ENCODE peak calls at places on chromosomes 6 and 20, in nine cellular contexts. One of them, this sample, is unnamed.

GRCh38 chr20:59608396-59608795 is 4.1 kb downstream of the PHACTR3 start:
- DNase-seq in thyroid gland: no peak
- DNase-seq in prostate gland: no peak
- DNase-seq in mesenchymal stem cell: no peak
- DNase-seq in heart left ventricle: peak
- DNase-seq in neuronal stem cell: no peak
- DNase-seq in Peyer's patch: no peak
- DNase-seq in psoas muscle: no peak
- DNase-seq in naive thymus-derived CD4-positive, alpha-beta T cell: no peak
- DNase-seq in this sample: no peak

GRCh38 chr20:63071541-63072181 is 64.9 kb upstream of the BHLHE23 start:
- DNase-seq in thyroid gland: no peak
- DNase-seq in prostate gland: no peak
- DNase-seq in mesenchymal stem cell: peak
- DNase-seq in heart left ventricle: peak
- DNase-seq in neuronal stem cell: no peak
- DNase-seq in Peyer's patch: peak
- DNase-seq in psoas muscle: no peak
- DNase-seq in naive thymus-derived CD4-positive, alpha-beta T cell: no peak
- DNase-seq in this sample: no peak

GRCh38 chr20:62156592-62157386 is 13.2 kb downstream of the SS18L1 start:
- DNase-seq in thyroid gland: peak
- DNase-seq in prostate gland: peak
- DNase-seq in mesenchymal stem cell: peak
- DNase-seq in heart left ventricle: peak
- DNase-seq in neuronal stem cell: no peak
- DNase-seq in Peyer's patch: peak
- DNase-seq in psoas muscle: peak
- DNase-seq in naive thymus-derived CD4-positive, alpha-beta T cell: peak
- DNase-seq in this sample: no peak

GRCh38 chr20:34350095-34350494 is 13.0 kb upstream of the ITCH start:
- DNase-seq in thyroid gland: no peak
- DNase-seq in prostate gland: no peak
- DNase-seq in mesenchymal stem cell: no peak
- DNase-seq in heart left ventricle: no peak
- DNase-seq in neuronal stem cell: no peak
- DNase-seq in Peyer's patch: no peak
- DNase-seq in psoas muscle: no peak
- DNase-seq in naive thymus-derived CD4-positive, alpha-beta T cell: no peak
- DNase-seq in this sample: no peak

GRCh38 chr6:11730645-11731044 is 48.0 kb downstream of the ADTRP start:
- DNase-seq in thyroid gland: no peak
- DNase-seq in prostate gland: no peak
- DNase-seq in mesenchymal stem cell: no peak
- DNase-seq in heart left ventricle: no peak
- DNase-seq in neuronal stem cell: no peak
- DNase-seq in Peyer's patch: no peak
- DNase-seq in psoas muscle: no peak
- DNase-seq in naive thymus-derived CD4-positive, alpha-beta T cell: no peak
- DNase-seq in this sample: no peak

GRCh38 chr6:110761371-110761770 is 53.9 kb downstream of the CDK19 start:
- DNase-seq in thyroid gland: no peak
- DNase-seq in prostate gland: no peak
- DNase-seq in mesenchymal stem cell: peak
- DNase-seq in heart left ventricle: no peak
- DNase-seq in neuronal stem cell: no peak
- DNase-seq in Peyer's patch: no peak
- DNase-seq in psoas muscle: no peak
- DNase-seq in naive thymus-derived CD4-positive, alpha-beta T cell: no peak
- DNase-seq in this sample: no peak

GRCh38 chr20:37276494-37277252 is 12.8 kb upstream of the MANBAL start:
- DNase-seq in thyroid gland: peak
- DNase-seq in prostate gland: peak
- DNase-seq in mesenchymal stem cell: peak
- DNase-seq in heart left ventricle: peak
- DNase-seq in neuronal stem cell: no peak
- DNase-seq in Peyer's patch: peak
- DNase-seq in psoas muscle: peak
- DNase-seq in naive thymus-derived CD4-positive, alpha-beta T cell: peak
- DNase-seq in this sample: peak

GRCh38 chr6:11493979-11494378 is 43.6 kb upstream of the TMEM170B start:
- DNase-seq in thyroid gland: peak
- DNase-seq in prostate gland: no peak
- DNase-seq in mesenchymal stem cell: no peak
- DNase-seq in heart left ventricle: no peak
- DNase-seq in neuronal stem cell: no peak
- DNase-seq in Peyer's patch: no peak
- DNase-seq in psoas muscle: no peak
- DNase-seq in naive thymus-derived CD4-positive, alpha-beta T cell: no peak
- DNase-seq in this sample: no peak

GRCh38 chr20:14992961-14993360 is 655.5 kb upstream of the FLRT3 start:
- DNase-seq in thyroid gland: no peak
- DNase-seq in prostate gland: no peak
- DNase-seq in mesenchymal stem cell: no peak
- DNase-seq in heart left ventricle: no peak
- DNase-seq in neuronal stem cell: no peak
- DNase-seq in Peyer's patch: no peak
- DNase-seq in psoas muscle: no peak
- DNase-seq in naive thymus-derived CD4-positive, alpha-beta T cell: no peak
- DNase-seq in this sample: no peak

GRCh38 chr6:23179994-23180393 is 610.6 kb downstream of the HDGFL1 start:
- DNase-seq in thyroid gland: no peak
- DNase-seq in prostate gland: no peak
- DNase-seq in mesenchymal stem cell: no peak
- DNase-seq in heart left ventricle: no peak
- DNase-seq in neuronal stem cell: no peak
- DNase-seq in Peyer's patch: no peak
- DNase-seq in psoas muscle: no peak
- DNase-seq in naive thymus-derived CD4-positive, alpha-beta T cell: no peak
- DNase-seq in this sample: no peak

GRCh38 chr20:13119583-13119982 is 101.5 kb upstream of the ISM1 start:
- DNase-seq in thyroid gland: peak
- DNase-seq in prostate gland: peak
- DNase-seq in mesenchymal stem cell: peak
- DNase-seq in heart left ventricle: no peak
- DNase-seq in neuronal stem cell: peak
- DNase-seq in Peyer's patch: peak
- DNase-seq in psoas muscle: no peak
- DNase-seq in naive thymus-derived CD4-positive, alpha-beta T cell: peak
- DNase-seq in this sample: no peak

GRCh38 chr6:107448776-107449175 is 10.6 kb downstream of the PDSS2 start:
- DNase-seq in thyroid gland: no peak
- DNase-seq in prostate gland: no peak
- DNase-seq in mesenchymal stem cell: no peak
- DNase-seq in heart left ventricle: no peak
- DNase-seq in neuronal stem cell: no peak
- DNase-seq in Peyer's patch: no peak
- DNase-seq in psoas muscle: no peak
- DNase-seq in naive thymus-derived CD4-positive, alpha-beta T cell: no peak
- DNase-seq in this sample: no peak

GRCh38 chr20:21509079-21509596 is 4.7 kb downstream of the NKX2-2 start:
- DNase-seq in thyroid gland: no peak
- DNase-seq in prostate gland: no peak
- DNase-seq in mesenchymal stem cell: no peak
- DNase-seq in heart left ventricle: no peak
- DNase-seq in neuronal stem cell: no peak
- DNase-seq in Peyer's patch: no peak
- DNase-seq in psoas muscle: no peak
- DNase-seq in naive thymus-derived CD4-positive, alpha-beta T cell: no peak
- DNase-seq in this sample: no peak

GRCh38 chr20:26208296-26209091 is 511.8 kb upstream of the ZNF337 start:
- DNase-seq in thyroid gland: peak
- DNase-seq in prostate gland: no peak
- DNase-seq in mesenchymal stem cell: peak
- DNase-seq in heart left ventricle: peak
- DNase-seq in neuronal stem cell: peak
- DNase-seq in Peyer's patch: no peak
- DNase-seq in psoas muscle: peak
- DNase-seq in naive thymus-derived CD4-positive, alpha-beta T cell: peak
- DNase-seq in this sample: peak

GRCh38 chr20:64238851-64239387 is 16.6 kb upstream of the PCMTD2 start:
- DNase-seq in thyroid gland: no peak
- DNase-seq in prostate gland: no peak
- DNase-seq in mesenchymal stem cell: no peak
- DNase-seq in heart left ventricle: no peak
- DNase-seq in neuronal stem cell: no peak
- DNase-seq in Peyer's patch: no peak
- DNase-seq in psoas muscle: no peak
- DNase-seq in naive thymus-derived CD4-positive, alpha-beta T cell: no peak
- DNase-seq in this sample: no peak

GRCh38 chr20:59392741-59393140 is 92.3 kb downstream of the EDN3 start:
- DNase-seq in thyroid gland: no peak
- DNase-seq in prostate gland: no peak
- DNase-seq in mesenchymal stem cell: no peak
- DNase-seq in heart left ventricle: no peak
- DNase-seq in neuronal stem cell: no peak
- DNase-seq in Peyer's patch: no peak
- DNase-seq in psoas muscle: no peak
- DNase-seq in naive thymus-derived CD4-positive, alpha-beta T cell: no peak
- DNase-seq in this sample: no peak

GRCh38 chr6:15608406-15608805 is 54.4 kb downstream of the DTNBP1 start:
- DNase-seq in thyroid gland: no peak
- DNase-seq in prostate gland: no peak
- DNase-seq in mesenchymal stem cell: peak
- DNase-seq in heart left ventricle: no peak
- DNase-seq in neuronal stem cell: no peak
- DNase-seq in Peyer's patch: no peak
- DNase-seq in psoas muscle: no peak
- DNase-seq in naive thymus-derived CD4-positive, alpha-beta T cell: no peak
- DNase-seq in this sample: no peak

GRCh38 chr6:63819831-63820230 is 184.2 kb downstream of the PHF3 start:
- DNase-seq in thyroid gland: no peak
- DNase-seq in prostate gland: no peak
- DNase-seq in mesenchymal stem cell: peak
- DNase-seq in heart left ventricle: no peak
- DNase-seq in neuronal stem cell: no peak
- DNase-seq in Peyer's patch: no peak
- DNase-seq in psoas muscle: no peak
- DNase-seq in naive thymus-derived CD4-positive, alpha-beta T cell: no peak
- DNase-seq in this sample: no peak

GRCh38 chr6:154478691-154479090 is 31.8 kb downstream of the CNKSR3 start:
- DNase-seq in thyroid gland: no peak
- DNase-seq in prostate gland: no peak
- DNase-seq in mesenchymal stem cell: peak
- DNase-seq in heart left ventricle: no peak
- DNase-seq in neuronal stem cell: no peak
- DNase-seq in Peyer's patch: no peak
- DNase-seq in psoas muscle: no peak
- DNase-seq in naive thymus-derived CD4-positive, alpha-beta T cell: no peak
- DNase-seq in this sample: no peak
- H3K27ac ChIP-seq in thyroid gland: peak
- H3K27ac ChIP-seq in prostate gland: peak
- H3K27ac ChIP-seq in mesenchymal stem cell: peak
- H3K27ac ChIP-seq in heart left ventricle: no peak
- H3K27ac ChIP-seq in neuronal stem cell: no peak
- H3K27ac ChIP-seq in Peyer's patch: no peak
- H3K27ac ChIP-seq in psoas muscle: no peak
- H3K27ac ChIP-seq in naive thymus-derived CD4-positive, alpha-beta T cell: no peak
- H3K27ac ChIP-seq in this sample: peak

DNA sequence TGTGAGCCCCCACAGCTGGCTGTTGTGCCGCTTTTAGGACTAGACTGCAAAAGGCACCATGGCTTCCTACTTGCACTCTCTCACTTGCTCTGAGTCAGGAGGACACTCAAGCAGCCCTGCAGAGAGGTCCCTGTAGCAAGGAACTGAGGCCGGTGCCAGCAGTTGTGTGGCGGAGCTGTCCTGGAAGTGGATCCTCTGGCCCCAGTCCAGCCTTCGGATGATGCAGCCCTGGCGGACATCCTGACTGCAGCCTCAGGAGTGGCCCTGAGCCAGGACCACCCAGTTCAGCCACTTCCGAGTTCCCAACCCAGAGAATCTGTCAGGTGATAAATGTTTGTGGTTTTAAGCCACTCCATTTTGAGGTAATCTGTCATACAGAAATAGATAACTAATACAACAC is 17.5 kb downstream of the CTCFL start:
- DNase-seq in thyroid gland: peak
- DNase-seq in prostate gland: no peak
- DNase-seq in mesenchymal stem cell: no peak
- DNase-seq in heart left ventricle: no peak
- DNase-seq in neuronal stem cell: no peak
- DNase-seq in Peyer's patch: no peak
- DNase-seq in psoas muscle: peak
- DNase-seq in naive thymus-derived CD4-positive, alpha-beta T cell: no peak
- DNase-seq in this sample: peak
- H3K27ac ChIP-seq in thyroid gland: peak
- H3K27ac ChIP-seq in prostate gland: no peak
- H3K27ac ChIP-seq in mesenchymal stem cell: no peak
- H3K27ac ChIP-seq in heart left ventricle: no peak
- H3K27ac ChIP-seq in neuronal stem cell: no peak
- H3K27ac ChIP-seq in Peyer's patch: no peak
- H3K27ac ChIP-seq in psoas muscle: no peak
- H3K27ac ChIP-seq in naive thymus-derived CD4-positive, alpha-beta T cell: no peak
- H3K27ac ChIP-seq in this sample: no peak

GRCh38 chr6:122050226-122050755 is 349.2 kb upstream of the HSF2 start:
- DNase-seq in thyroid gland: no peak
- DNase-seq in prostate gland: no peak
- DNase-seq in mesenchymal stem cell: peak
- DNase-seq in heart left ventricle: no peak
- DNase-seq in neuronal stem cell: no peak
- DNase-seq in Peyer's patch: no peak
- DNase-seq in psoas muscle: no peak
- DNase-seq in naive thymus-derived CD4-positive, alpha-beta T cell: no peak
- DNase-seq in this sample: no peak
- H3K27ac ChIP-seq in thyroid gland: no peak
- H3K27ac ChIP-seq in prostate gland: no peak
- H3K27ac ChIP-seq in mesenchymal stem cell: no peak
- H3K27ac ChIP-seq in heart left ventricle: no peak
- H3K27ac ChIP-seq in neuronal stem cell: no peak
- H3K27ac ChIP-seq in Peyer's patch: no peak
- H3K27ac ChIP-seq in psoas muscle: no peak
- H3K27ac ChIP-seq in naive thymus-derived CD4-positive, alpha-beta T cell: no peak
- H3K27ac ChIP-seq in this sample: no peak

DNA sequence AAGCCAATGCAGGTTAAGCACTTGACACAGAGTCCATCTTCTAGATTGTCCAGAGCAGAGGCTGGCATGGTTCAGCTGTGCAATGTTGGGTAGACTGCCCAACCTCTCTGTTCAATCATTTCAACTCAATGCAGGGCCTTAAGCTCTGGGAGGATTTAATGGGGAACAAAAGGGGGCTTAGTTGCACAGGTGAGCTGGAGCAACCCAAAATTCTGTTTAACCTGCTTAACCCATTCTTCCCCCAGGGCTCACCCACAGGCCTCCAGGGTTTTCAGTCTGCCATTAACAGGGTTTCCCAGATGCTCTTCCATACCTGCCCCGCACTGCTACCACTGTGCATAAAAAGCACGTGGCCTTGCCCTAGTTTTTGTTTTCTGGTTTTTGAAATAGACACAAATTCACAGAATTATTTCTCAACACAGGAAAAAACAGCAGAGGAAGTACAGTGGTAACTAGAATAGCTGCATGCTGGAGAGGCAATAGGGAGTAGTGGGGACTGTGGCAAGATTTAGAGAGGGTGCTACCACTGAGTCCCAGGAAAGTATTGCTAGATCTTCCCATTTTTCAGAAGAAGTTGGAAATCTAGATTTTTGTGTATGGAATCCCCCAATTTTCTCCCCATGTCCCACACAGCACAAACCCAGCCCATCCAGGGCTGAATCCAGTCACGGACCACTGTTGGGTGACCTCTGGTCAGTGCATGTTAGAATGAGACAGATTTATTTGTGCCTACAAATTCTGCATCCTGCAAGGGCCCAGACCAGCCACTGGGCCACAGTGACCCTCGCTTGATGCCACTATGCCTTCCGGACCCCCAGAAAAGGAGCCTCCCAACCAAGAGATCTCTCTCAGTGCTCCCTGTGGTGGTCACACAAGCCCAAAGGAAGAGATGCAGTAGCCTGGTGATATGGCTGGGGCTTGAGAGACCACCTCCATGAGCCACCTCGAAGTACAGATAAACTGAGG is 4.6 kb downstream of the PTGIS start:
- DNase-seq in thyroid gland: no peak
- DNase-seq in prostate gland: no peak
- DNase-seq in mesenchymal stem cell: no peak
- DNase-seq in heart left ventricle: no peak
- DNase-seq in neuronal stem cell: no peak
- DNase-seq in Peyer's patch: peak
- DNase-seq in psoas muscle: no peak
- DNase-seq in naive thymus-derived CD4-positive, alpha-beta T cell: no peak
- DNase-seq in this sample: no peak
- H3K27ac ChIP-seq in thyroid gland: no peak
- H3K27ac ChIP-seq in prostate gland: peak
- H3K27ac ChIP-seq in mesenchymal stem cell: peak
- H3K27ac ChIP-seq in heart left ventricle: peak
- H3K27ac ChIP-seq in neuronal stem cell: no peak
- H3K27ac ChIP-seq in Peyer's patch: peak
- H3K27ac ChIP-seq in psoas muscle: peak
- H3K27ac ChIP-seq in naive thymus-derived CD4-positive, alpha-beta T cell: no peak
- H3K27ac ChIP-seq in this sample: no peak